ENCODE peak calls at places on chromosomes 5 and 9, in eight cellular contexts. K, C, M, V, W, Q, X and G are unnamed samples.

GRCh38 chr5:116448450-116448849 is 126.2 kb downstream of the SEMA6A start:
- DNase-seq in V (no peak), M (no peak), C (no peak), X (no peak), K (no peak), W (no peak), Q (no peak), G (no peak)

GRCh38 chr5:177234761-177235315 is 68.7 kb downstream of the RAB24 start:
- DNase-seq in W (no peak), K (no peak), M (no peak), Q (no peak), V (no peak), X (no peak), C (no peak), G (no peak)

GRCh38 chr9:135559606-135560005 is 1.9 kb upstream of the PAEP start:
- DNase-seq in C (no peak), Q (no peak), X (no peak), W (no peak), V (no peak), K (no peak), M (no peak), G (no peak)

GRCh38 chr9:91541744-91542143 is 118.1 kb upstream of the NFIL3 start:
- DNase-seq in K (no peak), Q (no peak), X (peak), C (no peak), V (no peak), M (no peak), W (no peak), G (no peak)

GRCh38 chr9:33157960-33158359 is 9.2 kb downstream of the B4GALT1 start:
- DNase-seq in W (peak), M (no peak), Q (no peak), C (no peak), X (no peak), K (no peak), V (peak), G (no peak)

GRCh38 chr5:172936441-172936840 is 22.8 kb upstream of the RPL26L1 start:
- DNase-seq in V (no peak), K (no peak), M (no peak), W (no peak), C (no peak), X (no peak), Q (no peak), G (no peak)

GRCh38 chr9:76987594-76988200 is 31.8 kb upstream of the FOXB2 start:
- DNase-seq in W (no peak), Q (no peak), M (no peak), X (peak), C (peak), K (no peak), V (no peak), G (peak)

GRCh38 chr9:132878695-132879064 is at the start of gene SPACA9:
- DNase-seq in W (no peak), X (peak), C (no peak), M (peak), V (peak), K (no peak), Q (peak), G (peak)

GRCh38 chr5:179558912-179559279 is 8.5 kb downstream of the RUFY1 start:
- DNase-seq in Q (no peak), M (peak), V (no peak), X (peak), K (no peak), W (no peak), C (no peak), G (no peak)

GRCh38 chr5:37133939-37134338 is 115.2 kb downstream of the CPLANE1 start:
- DNase-seq in W (peak), V (no peak), C (no peak), X (peak), K (no peak), Q (no peak), M (no peak), G (no peak)

GRCh38 chr9:31854187-31854586 is 530.3 kb upstream of the ACO1 start:
- DNase-seq in X (no peak), C (no peak), W (no peak), M (no peak), K (no peak), Q (no peak), V (no peak), G (no peak)

GRCh38 chr5:78232163-78232562 is 62.3 kb downstream of the AP3B1 start:
- DNase-seq in X (no peak), Q (no peak), K (no peak), C (no peak), V (no peak), W (no peak), M (no peak), G (no peak)

GRCh38 chr5:96226941-96227552 is 206.0 kb downstream of the PCSK1 start:
- DNase-seq in K (no peak), W (peak), V (no peak), X (peak), M (peak), Q (no peak), C (no peak), G (no peak)

GRCh38 chr5:177233206-177233605 is 70.3 kb downstream of the RAB24 start:
- DNase-seq in K (no peak), X (peak), V (no peak), C (no peak), Q (no peak), W (no peak), M (no peak), G (no peak)

GRCh38 chr5:140951636-140952035 is 14.6 kb upstream of the PCDHAC2 start:
- DNase-seq in V (no peak), X (no peak), Q (no peak), M (no peak), K (no peak), C (no peak), W (no peak), G (no peak)

GRCh38 chr5:14148890-14149671 is 5.9 kb downstream of the TRIO start:
- DNase-seq in W (no peak), C (no peak), X (no peak), M (no peak), V (no peak), K (no peak), Q (no peak), G (no peak)

GRCh38 chr9:16642421-16643109 is 227.9 kb downstream of the BNC2 start:
- DNase-seq in V (no peak), M (no peak), K (no peak), Q (no peak), X (no peak), C (no peak), W (no peak), G (no peak)

GRCh38 chr5:141565826-141566575 is 52.8 kb downstream of the DIAPH1 start:
- DNase-seq in C (no peak), X (no peak), M (no peak), Q (no peak), K (no peak), W (no peak), V (no peak), G (no peak)

GRCh38 chr5:154189256-154189818 is 1.2 kb upstream of the GALNT10 start:
- DNase-seq in V (no peak), C (no peak), K (no peak), W (peak), X (no peak), Q (no peak), M (peak), G (no peak)

GRCh38 chr5:159640376-159640775 is 275.9 kb upstream of the ADRA1B start:
- DNase-seq in C (no peak), Q (no peak), W (no peak), K (no peak), M (no peak), V (no peak), X (no peak), G (no peak)

GRCh38 chr5:55853818-55854217 is 2.7 kb downstream of the IL31RA start:
- DNase-seq in Q (no peak), K (no peak), X (peak), V (no peak), C (no peak), W (no peak), M (no peak), G (no peak)

GRCh38 chr5:77143998-77144836 is 57.1 kb upstream of the ZBED3 start:
- DNase-seq in M (peak), V (no peak), X (peak), C (peak), K (peak), Q (peak), W (peak), G (no peak)